ENCODE peak calls at places on chromosomes 11 and 22, in nine cellular contexts. C is retina; X is psoas muscle; S is Jurkat, Clone E6-1; A is erythroblast; R is nephron progenitor cell; B is NCI-H1930; H is H9; Y is cardiac fibroblast. D is an unnamed sample.

GRCh38 chr11:31240340-31240904 is 129.1 kb downstream of the DCDC1 start:
- DNase-seq in C (peak; percentile 62), X (no peak), S (peak; percentile 43), A (peak; percentile 36), R (peak; percentile 40), B (peak; percentile 29), H (peak; percentile 40), Y (peak; percentile 55), D (no peak)

GRCh38 chr11:65879622-65880021 is at the start of gene CTSW:
- DNase-seq in C (no peak), X (no peak), S (peak; percentile 44), A (no peak), R (no peak), B (no peak), H (no peak), Y (no peak), D (peak; percentile 38)

GRCh38 chr22:24434472-24435322 is 7.3 kb downstream of the ADORA2A start:
- DNase-seq in C (no peak), X (no peak), S (peak; percentile 97), A (peak; percentile 71), R (no peak), B (no peak), H (no peak), Y (peak; percentile 69), D (peak; percentile 59)

GRCh38 chr22:44919691-44920090 is 90.1 kb downstream of the PHF21B start:
- DNase-seq in C (no peak), X (no peak), S (no peak), A (no peak), R (no peak), B (no peak), H (no peak), Y (no peak), D (no peak)

GRCh38 chr11:108647701-108648527 is 17.0 kb upstream of the DDX10 start:
- DNase-seq in C (peak; percentile 72), X (peak; percentile 49), S (peak; percentile 61), A (peak; percentile 77), R (peak; percentile 61), B (peak; percentile 32), H (peak; percentile 78), Y (peak; percentile 87), D (peak; percentile 52)

GRCh38 chr11:90187839-90188238 is 35.0 kb downstream of the CHORDC1 start:
- DNase-seq in C (no peak), X (no peak), S (no peak), A (no peak), R (no peak), B (no peak), H (no peak), Y (peak; percentile 6), D (no peak)

GRCh38 chr11:60783141-60783484 is 2.0 kb upstream of the MS4A10 start:
- DNase-seq in C (no peak), X (no peak), S (no peak), A (no peak), R (no peak), B (no peak), H (no peak), Y (no peak), D (no peak)

GRCh38 chr22:20742764-20743163 is 31.1 kb upstream of the SERPIND1 start:
- DNase-seq in C (no peak), X (no peak), S (no peak), A (no peak), R (no peak), B (no peak), H (no peak), Y (no peak), D (no peak)

GRCh38 chr11:78560826-78561484 is 13.7 kb downstream of the NARS2 start:
- DNase-seq in C (no peak), X (no peak), S (no peak), A (no peak), R (no peak), B (no peak), H (no peak), Y (peak; percentile 66), D (no peak)

GRCh38 chr11:62796281-62796680 is 4.5 kb upstream of the TMEM223 start:
- DNase-seq in C (no peak), X (no peak), S (no peak), A (no peak), R (no peak), B (no peak), H (no peak), Y (no peak), D (no peak)

GRCh38 chr11:130677486-130678153 is 229.2 kb downstream of the ADAMTS15 start:
- DNase-seq in C (no peak), X (no peak), S (no peak), A (no peak), R (no peak), B (no peak), H (peak; percentile 71), Y (peak; percentile 80), D (no peak)

D was measured in T-cell.